ENCODE peak calls at places on chromosome 20, in seven cellular contexts. U is tibial nerve; P is activated CD4-positive, alpha-beta T cell treated with anti-CD3 and anti-CD28 coated beads for 48 hours; M is activated naive CD4-positive, alpha-beta T cell; R is mucosa of descending colon; Z is anterior cingulate cortex; H is mucosa of gallbladder. D is an unnamed sample.

GRCh38 chr20:63957004-63957689 is 931 bp upstream of the UCKL1 start:
- DNase-seq in U (no peak), P (peak; percentile 84), M (no peak), R (peak; percentile 88), Z (peak; percentile 62), H (peak; percentile 60), D (peak; percentile 41)

GRCh38 chr20:41141153-41141815 is 3.9 kb downstream of the PLCG1 start:
- DNase-seq in U (peak; percentile 34), P (no peak), M (no peak), R (no peak), Z (no peak), H (peak; percentile 34), D (peak; percentile 55)

GRCh38 chr20:5821627-5822215 is 71.5 kb downstream of the SHLD1 start:
- DNase-seq in U (no peak), P (no peak), M (no peak), R (no peak), Z (no peak), H (no peak), D (no peak)

GRCh38 chr20:14148042-14148441 is 152.7 kb downstream of the MACROD2 start:
- DNase-seq in U (no peak), P (no peak), M (no peak), R (no peak), Z (no peak), H (no peak), D (no peak)

GRCh38 chr20:52060794-52061714 is 130.5 kb downstream of the ZFP64 start:
- DNase-seq in U (no peak), P (no peak), M (no peak), R (no peak), Z (no peak), H (no peak), D (no peak)

GRCh38 chr20:8943638-8944037 is 125.2 kb upstream of the PLCB4 start:
- DNase-seq in U (no peak), P (no peak), M (no peak), R (no peak), Z (no peak), H (no peak), D (no peak)

GRCh38 chr20:62921119-62921687 is 5.1 kb downstream of the DIDO1 start:
- DNase-seq in U (no peak), P (peak; percentile 83), M (no peak), R (no peak), Z (no peak), H (peak; percentile 57), D (no peak)

GRCh38 chr20:37185681-37186080 is 6.3 kb upstream of the MROH8 start:
- DNase-seq in U (no peak), P (no peak), M (no peak), R (no peak), Z (no peak), H (no peak), D (no peak)

GRCh38 chr20:63748356-63749270 is 9.0 kb downstream of the SLC2A4RG start:
- DNase-seq in U (no peak), P (no peak), M (no peak), R (no peak), Z (no peak), H (no peak), D (peak; percentile 54)

GRCh38 chr20:62926229-62927127 is at the start of gene DIDO1:
- DNase-seq in U (peak; percentile 64), P (peak; percentile 93), M (peak; percentile 79), R (peak; percentile 94), Z (peak; percentile 87), H (peak; percentile 89), D (peak; percentile 93)

GRCh38 chr20:22560817-22561216 is 23.6 kb downstream of the FOXA2 start:
- DNase-seq in U (no peak), P (no peak), M (no peak), R (no peak), Z (no peak), H (no peak), D (no peak)

GRCh38 chr20:38170219-38170902 is 5.3 kb upstream of the TGM2 start:
- DNase-seq in U (no peak), P (no peak), M (no peak), R (no peak), Z (no peak), H (no peak), D (peak; percentile 26)

GRCh38 chr20:61600061-61600460 is 348.0 kb downstream of the CDH4 start:
- DNase-seq in U (no peak), P (no peak), M (no peak), R (no peak), Z (no peak), H (no peak), D (no peak)

GRCh38 chr20:63363013-63363957 is 2.1 kb upstream of the CHRNA4 start:
- DNase-seq in U (no peak), P (no peak), M (no peak), R (no peak), Z (no peak), H (no peak), D (no peak)

GRCh38 chr20:17939622-17940446 is 28.8 kb downstream of the SNX5 start:
- DNase-seq in U (no peak), P (no peak), M (no peak), R (no peak), Z (no peak), H (no peak), D (no peak)

GRCh38 chr20:17227199-17227535 is 327 bp downstream of the PCSK2 start:
- DNase-seq in U (no peak), P (no peak), M (no peak), R (no peak), Z (no peak), H (no peak), D (peak; percentile 40)

GRCh38 chr20:25044660-25045342 is 13.1 kb downstream of the ACSS1 start:
- DNase-seq in U (no peak), P (no peak), M (no peak), R (peak; percentile 19), Z (peak; percentile 70), H (no peak), D (no peak)

GRCh38 chr20:1893721-1894470 is 1.3 kb upstream of the SIRPA start:
- DNase-seq in U (peak; percentile 40), P (no peak), M (no peak), R (no peak), Z (peak; percentile 53), H (peak; percentile 62), D (no peak)

GRCh38 chr20:10443936-10444335 is 8.8 kb downstream of the SLX4IP start:
- DNase-seq in U (no peak), P (no peak), M (no peak), R (no peak), Z (no peak), H (no peak), D (no peak)

GRCh38 chr20:53677447-53678314 is 84.0 kb upstream of the ZNF217 start:
- DNase-seq in U (peak; percentile 48), P (peak; percentile 48), M (no peak), R (no peak), Z (no peak), H (peak; percentile 67), D (no peak)

D was measured in posterior cingulate gyrus.